ENCODE peak calls at places on chromosomes 1 and 21, in four cellular contexts. One of them, this sample, is unnamed.

GRCh38 chr1:204478921-204479320 is 15.7 kb downstream of the PIK3C2B start:
- DNase-seq in GM12878: no peak
- DNase-seq in K562: no peak
- DNase-seq in HepG2: no peak
- DNase-seq in this sample: no peak

GRCh38 chr21:46027855-46028493 is 46.4 kb downstream of the COL6A1 start:
- DNase-seq in GM12878: no peak
- DNase-seq in K562: no peak
- DNase-seq in HepG2: no peak
- DNase-seq in this sample: no peak

GRCh38 chr1:93296555-93297154 is 49.1 kb upstream of the DR1 start:
- DNase-seq in GM12878: no peak
- DNase-seq in K562: no peak
- DNase-seq in HepG2: no peak
- DNase-seq in this sample: no peak

GRCh38 chr1:10146391-10146790 is 64.0 kb upstream of the KIF1B start:
- DNase-seq in GM12878: no peak
- DNase-seq in K562: peak; percentile 3
- DNase-seq in HepG2: no peak
- DNase-seq in this sample: no peak

GRCh38 chr1:203282720-203283542 is 22.4 kb upstream of the BTG2 start:
- DNase-seq in GM12878: no peak
- DNase-seq in K562: no peak
- DNase-seq in HepG2: no peak
- DNase-seq in this sample: no peak

GRCh38 chr1:178740491-178740890 is 15.4 kb downstream of the RALGPS2 start:
- DNase-seq in GM12878: no peak
- DNase-seq in K562: no peak
- DNase-seq in HepG2: no peak
- DNase-seq in this sample: no peak

GRCh38 chr21:45530423-45531113 is 11.7 kb downstream of the SLC19A1 start:
- DNase-seq in GM12878: no peak
- DNase-seq in K562: no peak
- DNase-seq in HepG2: no peak
- DNase-seq in this sample: no peak

GRCh38 chr1:182595641-182596240 is 6.7 kb upstream of the RNASEL start:
- DNase-seq in GM12878: no peak
- DNase-seq in K562: peak; percentile 74
- DNase-seq in HepG2: peak; percentile 30
- DNase-seq in this sample: peak; percentile 82

GRCh38 chr1:14820320-14821085 is 222.0 kb downstream of the KAZN start:
- DNase-seq in GM12878: no peak
- DNase-seq in K562: no peak
- DNase-seq in HepG2: no peak
- DNase-seq in this sample: no peak

GRCh38 chr1:88302843-88303486 is 381.1 kb upstream of the PKN2 start:
- DNase-seq in GM12878: no peak
- DNase-seq in K562: no peak
- DNase-seq in HepG2: peak; percentile 8
- DNase-seq in this sample: peak; percentile 38

GRCh38 chr1:195569934-195570333 is 1038.3 kb downstream of the KCNT2 start:
- DNase-seq in GM12878: no peak
- DNase-seq in K562: no peak
- DNase-seq in HepG2: no peak
- DNase-seq in this sample: no peak

GRCh38 chr1:54792686-54793282 is 8.3 kb downstream of the TTC22 start:
- DNase-seq in GM12878: no peak
- DNase-seq in K562: no peak
- DNase-seq in HepG2: no peak
- DNase-seq in this sample: no peak

GRCh38 chr1:7644906-7645750 is 126.0 kb upstream of the VAMP3 start:
- DNase-seq in GM12878: no peak
- DNase-seq in K562: no peak
- DNase-seq in HepG2: peak; percentile 15
- DNase-seq in this sample: no peak

GRCh38 chr1:160078392-160079195 is 2.7 kb upstream of the KCNJ9 start:
- DNase-seq in GM12878: no peak
- DNase-seq in K562: peak; percentile 81
- DNase-seq in HepG2: peak; percentile 61
- DNase-seq in this sample: peak; percentile 81

GRCh38 chr1:230235876-230236275 is 168.8 kb downstream of the GALNT2 start:
- DNase-seq in GM12878: no peak
- DNase-seq in K562: no peak
- DNase-seq in HepG2: no peak
- DNase-seq in this sample: no peak

GRCh38 chr1:218755128-218755527 is 410.0 kb downstream of the TGFB2 start:
- DNase-seq in GM12878: no peak
- DNase-seq in K562: no peak
- DNase-seq in HepG2: no peak
- DNase-seq in this sample: no peak

GRCh38 chr1:234609528-234610042 is 393 bp downstream of the IRF2BP2 start:
- DNase-seq in GM12878: no peak
- DNase-seq in K562: peak; percentile 79
- DNase-seq in HepG2: no peak
- DNase-seq in this sample: no peak

GRCh38 chr1:198717510-198717909 is 78.7 kb downstream of the PTPRC start:
- DNase-seq in GM12878: no peak
- DNase-seq in K562: no peak
- DNase-seq in HepG2: no peak
- DNase-seq in this sample: no peak

GRCh38 chr21:32330784-32331311 is 32.2 kb downstream of the MRAP start:
- DNase-seq in GM12878: no peak
- DNase-seq in K562: no peak
- DNase-seq in HepG2: peak; percentile 96
- DNase-seq in this sample: no peak

GRCh38 chr1:21217812-21218596 is 41.3 kb upstream of the EIF4G3 start:
- DNase-seq in GM12878: no peak
- DNase-seq in K562: peak; percentile 78
- DNase-seq in HepG2: peak; percentile 16
- DNase-seq in this sample: peak; percentile 77

GRCh38 chr1:46642091-46642680 is 25.6 kb upstream of the MOB3C start:
- DNase-seq in GM12878: no peak
- DNase-seq in K562: no peak
- DNase-seq in HepG2: no peak
- DNase-seq in this sample: no peak

GRCh38 chr1:226063362-226064167 is 1.0 kb downstream of the H3-3A start:
- DNase-seq in GM12878: no peak
- DNase-seq in K562: no peak
- DNase-seq in HepG2: peak; percentile 12
- DNase-seq in this sample: no peak

GRCh38 chr1:12518956-12519707 is 98.9 kb downstream of the DHRS3 start:
- DNase-seq in GM12878: no peak
- DNase-seq in K562: no peak
- DNase-seq in HepG2: no peak
- DNase-seq in this sample: no peak

GRCh38 chr1:225866061-225866844 is 15.9 kb downstream of the TMEM63A start:
- DNase-seq in GM12878: no peak
- DNase-seq in K562: no peak
- DNase-seq in HepG2: no peak
- DNase-seq in this sample: no peak

GRCh38 chr1:237411621-237412020 is 369.6 kb downstream of the RYR2 start:
- DNase-seq in GM12878: no peak
- DNase-seq in K562: no peak
- DNase-seq in HepG2: no peak
- DNase-seq in this sample: no peak

GRCh38 chr1:202101182-202101581 is 21.5 kb upstream of the GPR37L1 start:
- DNase-seq in GM12878: no peak
- DNase-seq in K562: no peak
- DNase-seq in HepG2: no peak
- DNase-seq in this sample: no peak

GRCh38 chr1:11339346-11340247 is 66.6 kb downstream of the UBIAD1 start:
- DNase-seq in GM12878: no peak
- DNase-seq in K562: peak; percentile 40
- DNase-seq in HepG2: no peak
- DNase-seq in this sample: no peak

DNA sequence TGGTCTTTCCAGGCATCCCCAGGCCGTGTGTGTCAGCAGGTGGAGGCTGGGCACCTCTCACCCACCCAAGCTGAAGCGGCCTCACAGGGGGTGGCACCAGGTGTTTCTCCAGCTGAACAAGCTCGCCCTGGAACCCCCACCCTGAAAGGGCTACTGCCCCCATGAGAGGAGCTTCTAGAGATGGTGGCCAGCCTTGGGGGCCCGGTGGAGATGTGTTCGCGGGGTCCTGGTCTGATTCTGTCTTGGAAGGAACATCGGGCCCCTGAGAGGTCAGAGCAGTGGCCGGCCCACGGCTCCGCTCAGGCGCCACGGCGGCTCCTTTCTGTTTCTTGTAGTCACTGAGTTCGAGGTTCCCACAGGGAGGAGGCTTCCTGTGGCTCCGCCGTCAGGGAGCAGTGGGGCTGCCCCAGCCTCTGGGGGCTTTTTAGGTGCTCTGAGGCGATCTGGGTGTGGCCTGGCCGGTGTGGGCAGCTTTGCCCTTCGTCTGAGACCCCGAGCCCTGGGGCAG is 46.9 kb downstream of the SKI start:
- DNase-seq in GM12878: no peak
- DNase-seq in K562: no peak
- DNase-seq in HepG2: no peak
- DNase-seq in this sample: no peak
- TF ChIP-seq SP1 in GM12878: no peak
- TF ChIP-seq SP1 in K562: no peak
- TF ChIP-seq SP1 in HepG2: no peak
- TF ChIP-seq SP1 in this sample: no peak

DNA sequence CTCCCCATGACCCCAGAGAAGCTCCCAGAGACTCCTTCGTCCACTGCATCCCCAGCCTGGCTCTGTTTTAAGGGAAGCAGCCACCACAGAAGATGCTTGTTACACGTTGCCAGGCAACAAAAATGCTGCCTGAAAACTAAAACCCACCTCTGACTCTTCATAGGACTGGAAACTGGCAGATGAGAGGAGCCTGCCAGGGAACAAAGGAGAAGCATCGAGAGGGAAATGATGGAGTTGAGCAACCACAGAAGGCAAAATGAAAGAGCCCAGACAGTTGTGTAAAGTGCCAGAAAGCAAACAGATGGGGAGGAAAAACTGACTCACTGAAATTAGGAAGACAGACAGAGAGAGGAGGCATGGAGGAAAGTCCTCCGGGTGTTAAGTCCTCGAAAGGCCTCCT is 118.4 kb downstream of the KCNN3 start:
- DNase-seq in GM12878: no peak
- DNase-seq in K562: no peak
- DNase-seq in HepG2: no peak
- DNase-seq in this sample: no peak
- TF ChIP-seq TARDBP in GM12878: no peak
- TF ChIP-seq TARDBP in K562: no peak
- TF ChIP-seq TARDBP in HepG2: no peak
- TF ChIP-seq TARDBP in this sample: no peak

GRCh38 chr1:87204441-87204840 is 124.2 kb upstream of the LMO4 start:
- DNase-seq in GM12878: no peak
- DNase-seq in K562: no peak
- DNase-seq in HepG2: no peak
- DNase-seq in this sample: no peak

GRCh38 chr1:87202922-87203655 is 125.6 kb upstream of the LMO4 start:
- DNase-seq in GM12878: peak; percentile 69
- DNase-seq in K562: no peak
- DNase-seq in HepG2: no peak
- DNase-seq in this sample: no peak

GRCh38 chr1:87201768-87202167 is 126.9 kb upstream of the LMO4 start:
- DNase-seq in GM12878: no peak
- DNase-seq in K562: no peak
- DNase-seq in HepG2: no peak
- DNase-seq in this sample: no peak

GRCh38 chr1:87203890-87204289 is 124.8 kb upstream of the LMO4 start:
- DNase-seq in GM12878: no peak
- DNase-seq in K562: no peak
- DNase-seq in HepG2: no peak
- DNase-seq in this sample: no peak

DNA sequence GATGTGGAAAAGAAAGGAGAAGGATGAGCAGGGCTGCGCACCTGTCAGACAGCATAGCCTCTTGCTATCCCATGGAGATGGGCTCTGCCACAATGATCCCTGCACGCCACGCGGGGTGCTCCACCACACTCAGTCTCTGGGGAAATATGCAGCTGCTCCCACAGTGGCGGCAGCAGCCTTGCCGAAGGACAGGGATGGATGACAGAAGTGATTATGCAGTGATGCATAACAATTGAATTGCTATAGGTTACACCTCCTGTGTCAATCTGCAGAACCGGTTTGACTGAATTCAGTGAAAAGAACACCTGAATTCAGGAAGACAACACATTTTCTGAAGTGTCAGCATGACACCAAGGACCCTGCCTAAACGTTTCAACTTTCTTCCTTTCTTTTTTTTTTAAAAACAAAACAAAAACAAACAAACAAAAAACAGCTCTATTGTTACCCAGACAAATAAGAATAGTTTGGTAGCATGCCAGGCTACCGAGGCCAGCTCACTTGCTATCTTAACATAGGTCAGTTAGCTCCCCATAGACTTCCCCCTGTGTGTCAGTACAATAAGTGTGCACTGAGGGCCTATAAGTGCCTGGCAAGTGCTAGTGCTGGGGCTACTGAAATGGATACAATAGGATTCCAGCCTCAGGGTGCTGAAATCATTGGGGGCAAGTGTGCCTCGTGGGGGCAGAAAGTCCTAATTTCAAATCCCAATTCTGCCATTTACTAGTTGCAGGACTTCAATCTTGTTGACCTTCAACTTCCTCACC is 127.6 kb upstream of the LMO4 start:
- DNase-seq in GM12878: no peak
- DNase-seq in K562: no peak
- DNase-seq in HepG2: no peak
- DNase-seq in this sample: no peak
- TF ChIP-seq BHLHE40 in GM12878: no peak
- TF ChIP-seq BHLHE40 in K562: no peak
- TF ChIP-seq BHLHE40 in HepG2: no peak
- TF ChIP-seq BHLHE40 in this sample: no peak

DNA sequence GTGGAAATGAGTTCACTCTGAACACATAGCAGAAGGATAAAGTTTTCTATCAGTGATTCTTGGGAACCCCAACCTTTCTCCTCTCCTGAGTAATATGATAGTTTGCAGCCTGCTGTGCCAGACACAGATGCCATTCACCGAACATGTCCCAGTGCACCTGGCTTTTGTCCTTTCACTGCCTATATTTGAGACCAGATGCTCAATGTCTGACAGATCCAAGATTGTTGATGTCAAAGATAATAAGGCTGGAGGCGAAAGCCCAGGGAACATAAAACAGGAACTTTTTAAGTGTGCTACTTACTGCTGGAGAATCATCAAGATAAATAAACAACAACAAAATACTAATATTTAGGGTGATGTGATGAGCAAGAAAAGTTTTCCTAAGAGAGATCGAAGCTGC is 139.3 kb downstream of the TIAM1 start:
- DNase-seq in GM12878: no peak
- DNase-seq in K562: no peak
- DNase-seq in HepG2: no peak
- DNase-seq in this sample: no peak
- TF ChIP-seq SP1 in GM12878: no peak
- TF ChIP-seq SP1 in K562: no peak
- TF ChIP-seq SP1 in HepG2: no peak
- TF ChIP-seq SP1 in this sample: no peak

DNA sequence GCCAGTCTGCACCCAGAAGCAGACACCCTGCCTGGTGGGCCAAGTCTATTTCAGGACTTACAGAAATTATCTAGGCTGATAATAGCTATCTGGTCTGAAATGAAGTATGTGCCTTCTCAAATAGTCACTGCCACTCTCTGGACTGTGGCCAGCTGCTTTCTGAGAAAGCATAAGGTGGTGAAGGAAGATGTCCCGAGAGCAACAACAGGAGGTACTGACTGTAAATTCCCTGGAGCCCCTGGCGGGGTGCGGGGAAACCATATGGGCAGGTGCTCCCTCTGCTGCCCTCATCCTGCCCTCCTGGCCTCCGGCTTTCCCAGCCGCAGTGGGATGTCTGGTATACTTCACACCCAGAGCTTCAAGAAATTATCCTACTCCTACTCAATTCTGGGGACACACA is 86.8 kb downstream of the TGFBR3 start:
- DNase-seq in GM12878: no peak
- DNase-seq in K562: no peak
- DNase-seq in HepG2: no peak
- DNase-seq in this sample: no peak
- TF ChIP-seq TARDBP in GM12878: no peak
- TF ChIP-seq TARDBP in K562: no peak
- TF ChIP-seq TARDBP in HepG2: no peak
- TF ChIP-seq TARDBP in this sample: no peak

This sample was measured in HEK293T.